ENCODE peak calls at places on chromosomes 12 and 14, in four cellular contexts. R is NCI-H2081; U is small intestine; Z is stimulated activated CD8-positive, alpha-beta memory T cell treated with anti-CD3 and anti-CD28 coated beads, Interleukin-7, amount 100 ng/mL, for 1 hour. S is an unnamed sample.

GRCh38 chr12:58306266-58306995 is 365.1 kb downstream of the ATP23 start:
- DNase-seq in R (no peak), U (no peak), Z (no peak), S (no peak)

GRCh38 chr12:132496710-132497109 is 6.8 kb downstream of the FBRSL1 start:
- DNase-seq in R (no peak), U (no peak), Z (no peak), S (no peak)

GRCh38 chr12:8780389-8780788 is 42.0 kb upstream of the A2ML1 start:
- DNase-seq in R (no peak), U (peak), Z (no peak), S (peak)

GRCh38 chr12:111758120-111758561 is 8.6 kb upstream of the ALDH2 start:
- DNase-seq in R (no peak), U (no peak), Z (no peak), S (no peak)

GRCh38 chr12:26853303-26854027 is 20.5 kb upstream of the ITPR2 start:
- DNase-seq in R (peak), U (peak), Z (peak), S (peak)

GRCh38 chr12:1282670-1283361 is 291.8 kb downstream of the ERC1 start:
- DNase-seq in R (no peak), U (no peak), Z (no peak), S (peak)

GRCh38 chr12:9810721-9811120 is 16.6 kb upstream of the KLRF1 start:
- DNase-seq in R (no peak), U (no peak), Z (no peak), S (no peak)

GRCh38 chr12:99444859-99445316 is 202.7 kb upstream of the GARIN6 start:
- DNase-seq in R (no peak), U (no peak), Z (no peak), S (no peak)

GRCh38 chr14:31229638-31230229 is 22.1 kb upstream of the HECTD1 start:
- DNase-seq in R (no peak), U (peak), Z (no peak), S (peak)

GRCh38 chr12:104197264-104197663 is 18.3 kb upstream of the TXNRD1 start:
- DNase-seq in R (no peak), U (no peak), Z (no peak), S (no peak)

GRCh38 chr12:31768046-31768445 is 39.2 kb upstream of the AMN1 start:
- DNase-seq in R (no peak), U (no peak), Z (no peak), S (peak)

GRCh38 chr14:99809376-99809775 is 16.2 kb downstream of the EML1 start:
- DNase-seq in R (no peak), U (no peak), Z (no peak), S (no peak)

GRCh38 chr12:48937170-48937569 is 11.9 kb upstream of the FKBP11 start:
- DNase-seq in R (no peak), U (no peak), Z (no peak), S (peak)

GRCh38 chr14:21063479-21063878 is 5.9 kb downstream of the RNASE8 start:
- DNase-seq in R (no peak), U (no peak), Z (no peak), S (no peak)

GRCh38 chr14:35385042-35385839 is 19.3 kb downstream of the NFKBIA start:
- DNase-seq in R (peak), U (peak), Z (no peak), S (peak)

GRCh38 chr12:46722737-46723136 is 103.1 kb downstream of the SLC38A4 start:
- DNase-seq in R (peak), U (no peak), Z (no peak), S (peak)

GRCh38 chr12:28278499-28278898 is 88.2 kb downstream of the CCDC91 start:
- DNase-seq in R (no peak), U (no peak), Z (no peak), S (no peak)

GRCh38 chr14:39229222-39229543 is 4.5 kb upstream of the MIA2 start:
- DNase-seq in R (no peak), U (peak), Z (no peak), S (no peak)

GRCh38 chr12:23433121-23433520 is 516.3 kb downstream of the SOX5 start:
- DNase-seq in R (no peak), U (no peak), Z (no peak), S (no peak)

GRCh38 chr14:96055753-96056508 is 16.8 kb downstream of the C14orf132 start:
- DNase-seq in R (no peak), U (no peak), Z (no peak), S (no peak)

GRCh38 chr12:122227341-122227740 is 1.5 kb upstream of the DIABLO start:
- DNase-seq in R (peak), U (no peak), Z (peak), S (peak)

GRCh38 chr12:113766880-113767878 is 198.9 kb downstream of the RBM19 start:
- DNase-seq in R (no peak), U (no peak), Z (no peak), S (no peak)

GRCh38 chr14:36065831-36066230 is 110.7 kb downstream of the PTCSC3 start:
- DNase-seq in R (no peak), U (no peak), Z (no peak), S (no peak)